ENCODE peak calls at places on chromosomes 4 and X, in six cellular contexts. B, L, I, X, V and K are unnamed samples.

GRCh38 chrX:22541926-22542325 is 269.2 kb downstream of the CBLL2 start:
- DNase-seq in B (no peak), L (no peak), I (no peak), X (no peak), V (no peak), K (no peak)

GRCh38 chrX:152306331-152306730 is 144.8 kb downstream of the GABRA3 start:
- DNase-seq in B (no peak), L (no peak), I (no peak), X (no peak), V (no peak), K (no peak)

GRCh38 chr4:113711883-113712662 is 49.5 kb downstream of the CAMK2D start:
- DNase-seq in B (no peak), L (no peak), I (no peak), X (no peak), V (no peak), K (no peak)

GRCh38 chr4:36213956-36214355 is 30.4 kb downstream of the ARAP2 start:
- DNase-seq in B (no peak), L (no peak), I (no peak), X (no peak), V (no peak), K (no peak)

GRCh38 chr4:94641702-94642560 is 115.8 kb upstream of the BMPR1B start:
- DNase-seq in B (peak), L (no peak), I (no peak), X (no peak), V (peak), K (no peak)

GRCh38 chr4:110631582-110632505 is 9.0 kb upstream of the PITX2 start:
- DNase-seq in B (peak), L (peak), I (peak), X (peak), V (peak), K (no peak)

GRCh38 chr4:185201983-185202962 is 1.5 kb downstream of the CFAP97 start:
- DNase-seq in B (peak), L (peak), I (no peak), X (no peak), V (no peak), K (no peak)

GRCh38 chrX:13387656-13388421 is 68.0 kb upstream of the ATXN3L start:
- DNase-seq in B (peak), L (no peak), I (no peak), X (no peak), V (peak), K (no peak)

GRCh38 chr4:83889802-83890201 is 353.9 kb downstream of the GPAT3 start:
- DNase-seq in B (peak), L (peak), I (no peak), X (no peak), V (peak), K (no peak)

GRCh38 chrX:7334253-7334935 is 186.4 kb upstream of the PUDP start:
- DNase-seq in B (peak), L (no peak), I (no peak), X (no peak), V (peak), K (no peak)

DNA sequence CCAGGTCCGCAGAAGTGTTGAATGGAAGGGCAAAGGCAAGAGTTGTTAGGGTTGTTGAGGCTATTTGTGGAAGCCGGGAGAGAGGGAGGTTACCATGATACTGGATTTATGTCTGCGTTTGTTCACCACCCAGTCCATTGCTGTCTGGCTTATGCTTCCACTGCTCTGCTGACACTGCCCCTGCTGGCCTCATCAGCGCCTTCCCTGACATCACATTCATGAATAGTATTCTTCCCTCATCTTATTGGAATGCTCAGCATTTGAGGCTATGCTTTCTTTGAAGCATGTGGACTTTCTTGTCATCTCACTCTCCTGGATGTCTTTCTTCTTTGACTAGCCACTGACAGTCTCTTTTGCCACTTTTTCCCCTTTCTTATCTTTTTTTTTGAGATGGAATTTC is 10.3 kb downstream of the GNL3L start:
- DNase-seq in B (peak), L (no peak), I (no peak), X (no peak), V (no peak), K (no peak)
- TF ChIP-seq CTCF in B (peak), L (no peak), I (no peak), X (no peak), V (no peak), K (no peak)

DNA sequence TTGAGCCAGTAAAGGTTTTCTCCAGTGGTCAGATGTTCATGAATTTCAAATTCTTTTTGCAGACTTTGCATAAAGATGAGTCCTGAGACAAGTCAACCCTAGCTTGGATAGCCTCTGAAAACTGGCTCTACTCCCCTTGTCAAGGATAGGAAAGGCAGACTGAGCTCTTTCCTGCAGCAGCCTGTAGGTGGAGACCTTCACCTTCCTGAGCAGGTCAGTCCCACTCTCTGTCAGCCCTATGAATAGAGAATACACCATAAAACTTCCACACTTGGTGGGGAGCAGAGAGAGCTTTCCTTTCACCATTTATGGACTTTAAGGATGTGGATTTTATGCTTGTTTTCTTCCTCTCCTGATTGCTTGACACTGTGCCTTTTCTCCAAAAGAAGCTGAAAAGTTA is 41.9 kb downstream of the PCDH19 start:
- DNase-seq in B (peak), L (no peak), I (peak), X (no peak), V (peak), K (no peak)
- TF ChIP-seq CTCF in B (peak), L (peak), I (peak), X (no peak), V (peak), K (no peak)

GRCh38 chr4:152045397-152045780 is 284.6 kb upstream of the GATB start:
- DNase-seq in B (no peak), L (no peak), I (no peak), X (no peak), V (no peak), K (no peak)

GRCh38 chr4:152044341-152044740 is 283.5 kb upstream of the GATB start:
- DNase-seq in B (no peak), L (no peak), I (no peak), X (no peak), V (no peak), K (no peak)

GRCh38 chr4:152050098-152050497 is 289.3 kb upstream of the GATB start:
- DNase-seq in B (no peak), L (no peak), I (no peak), X (no peak), V (no peak), K (no peak)

GRCh38 chr4:152047451-152047850 is 286.6 kb upstream of the GATB start:
- DNase-seq in B (no peak), L (no peak), I (no peak), X (no peak), V (no peak), K (no peak)

GRCh38 chr4:152045781-152046571 is 285.2 kb upstream of the GATB start:
- DNase-seq in B (no peak), L (peak), I (peak), X (peak), V (peak), K (no peak)
- TF ChIP-seq CTCF in B (peak), L (peak), I (peak), X (peak), V (peak), K (no peak)

GRCh38 chr4:186727149-186727976 is 3.7 kb upstream of the FAT1 start:
- DNase-seq in B (no peak), L (no peak), I (no peak), X (no peak), V (peak), K (no peak)

GRCh38 chr4:186726440-186727148 is 2.9 kb upstream of the FAT1 start:
- DNase-seq in B (peak), L (peak), I (peak), X (peak), V (peak), K (no peak)

GRCh38 chr4:186729856-186730255 is 6.2 kb upstream of the FAT1 start:
- DNase-seq in B (no peak), L (peak), I (no peak), X (no peak), V (no peak), K (no peak)

GRCh38 chr4:186728631-186729271 is 5.1 kb upstream of the FAT1 start:
- DNase-seq in B (no peak), L (peak), I (no peak), X (no peak), V (peak), K (no peak)

GRCh38 chr4:186727977-186728519 is 4.4 kb upstream of the FAT1 start:
- DNase-seq in B (peak), L (peak), I (peak), X (no peak), V (peak), K (no peak)
- TF ChIP-seq CTCF in B (peak), L (no peak), I (no peak), X (no peak), V (no peak), K (no peak)

GRCh38 chr4:168319486-168320019 is 1.0 kb upstream of the DDX60 start:
- DNase-seq in B (no peak), L (no peak), I (no peak), X (no peak), V (peak), K (no peak)

GRCh38 chr4:168321006-168321405 is 2.5 kb upstream of the DDX60 start:
- DNase-seq in B (no peak), L (no peak), I (no peak), X (no peak), V (no peak), K (no peak)

GRCh38 chr4:168318266-168318895 is at the start of gene DDX60:
- DNase-seq in B (peak), L (peak), I (peak), X (peak), V (peak), K (peak)
- TF ChIP-seq CTCF in B (peak), L (no peak), I (no peak), X (peak), V (peak), K (no peak)

GRCh38 chr4:45741897-45742296 is 382.0 kb downstream of the GABRG1 start:
- DNase-seq in B (no peak), L (no peak), I (no peak), X (no peak), V (no peak), K (no peak)
- TF ChIP-seq CTCF in B (no peak), L (peak), I (no peak), X (no peak), V (no peak), K (no peak)

GRCh38 chrX:153556767-153557166 is 39.3 kb downstream of the ATP2B3 start:
- DNase-seq in B (no peak), L (no peak), I (no peak), X (no peak), V (no peak), K (no peak)
- TF ChIP-seq CTCF in B (no peak), L (no peak), I (no peak), X (no peak), V (no peak), K (no peak)